ENCODE peak calls at places on chromosome 2, in four cellular contexts. T, U, Q and Z are unnamed samples.

GRCh38 chr2:205633994-205634393 is 48.3 kb upstream of the NRP2 start:
- DNase-seq in U (no peak), T (no peak), Q (peak), Z (no peak)

GRCh38 chr2:12057436-12058166 is 311.2 kb downstream of the LPIN1 start:
- DNase-seq in T (no peak), U (no peak), Q (no peak), Z (peak)

GRCh38 chr2:120961396-120961795 is 225.7 kb downstream of the GLI2 start:
- DNase-seq in U (no peak), T (no peak), Q (no peak), Z (no peak)

GRCh38 chr2:89842180-89842908 is 1150.9 kb downstream of the RPIA start:
- DNase-seq in T (no peak), Q (no peak), U (no peak), Z (peak)

GRCh38 chr2:132915812-132916211 is 245.8 kb upstream of the LYPD1 start:
- DNase-seq in U (no peak), Q (no peak), T (no peak), Z (no peak)

GRCh38 chr2:39664898-39665591 is 672 bp upstream of the TMEM178A start:
- DNase-seq in T (peak), Q (no peak), U (no peak), Z (no peak)

GRCh38 chr2:85936421-85937068 is 47.8 kb upstream of the ST3GAL5 start:
- DNase-seq in T (no peak), Q (no peak), U (no peak), Z (no peak)

GRCh38 chr2:171210864-171211431 is 50.3 kb upstream of the TLK1 start:
- DNase-seq in Q (peak), U (no peak), T (no peak), Z (no peak)

GRCh38 chr2:6865346-6866238 is at the start of gene CMPK2:
- DNase-seq in Q (peak), U (peak), T (peak), Z (peak)

GRCh38 chr2:8534386-8534728 is 147.5 kb upstream of the ID2 start:
- DNase-seq in T (no peak), Q (no peak), U (no peak), Z (no peak)

GRCh38 chr2:177325554-177325953 is 61.0 kb upstream of the NFE2L2 start:
- DNase-seq in U (peak), T (no peak), Q (peak), Z (no peak)

DNA sequence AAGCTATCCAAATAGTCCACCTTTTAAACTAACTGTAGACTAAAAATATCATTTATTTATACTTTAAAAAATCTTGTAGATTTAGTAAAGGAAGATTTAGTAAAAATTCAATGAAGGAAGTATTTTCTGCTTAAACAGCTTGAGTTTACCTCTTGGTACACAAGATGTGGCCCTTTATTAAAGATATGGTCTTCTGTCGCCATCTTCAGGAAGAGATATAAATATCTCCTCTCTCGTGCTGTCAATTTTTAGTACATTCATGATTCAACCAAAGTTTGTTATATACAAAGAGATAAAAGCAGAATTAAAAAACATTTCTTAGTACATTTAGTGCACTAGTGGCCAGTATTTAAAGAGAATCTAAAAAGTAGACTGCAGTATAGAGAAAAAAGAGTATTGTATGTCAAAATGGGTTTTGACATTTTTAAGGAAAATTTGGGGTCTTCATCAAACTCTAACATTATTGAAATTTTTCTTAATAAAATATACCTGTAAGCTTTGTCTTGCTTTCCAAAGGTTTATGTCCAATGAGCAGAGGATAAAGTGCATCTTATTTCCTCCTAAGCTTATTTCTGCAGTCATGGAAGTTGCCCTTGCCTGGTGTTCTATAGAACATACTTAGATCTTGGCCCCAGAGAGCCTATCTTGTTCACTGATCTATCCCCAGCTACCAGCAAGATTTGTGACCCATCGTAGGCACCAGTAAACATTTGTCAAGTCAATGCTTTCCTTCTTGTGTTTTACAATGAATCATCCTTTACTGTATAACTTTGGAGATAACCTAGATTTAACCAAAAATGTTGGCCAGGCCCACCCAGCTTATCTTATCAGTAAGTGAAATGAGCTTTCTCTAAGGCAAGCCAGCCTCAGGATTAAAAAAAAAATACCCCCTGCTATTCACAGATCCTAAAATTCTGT is 18.5 kb upstream of the EML6 start:
- DNase-seq in U (peak), Q (peak), T (no peak), Z (no peak)
- TF ChIP-seq CTCF in U (peak), Q (peak), T (peak), Z (peak)

GRCh38 chr2:42073739-42074138 is 25.9 kb downstream of the PKDCC start:
- DNase-seq in Q (no peak), U (no peak), T (no peak), Z (no peak)

GRCh38 chr2:42074661-42075060 is 26.8 kb downstream of the PKDCC start:
- DNase-seq in Q (no peak), T (no peak), U (no peak), Z (no peak)

GRCh38 chr2:42079737-42080287 is 32.0 kb downstream of the PKDCC start:
- DNase-seq in Q (no peak), T (no peak), U (no peak), Z (no peak)

GRCh38 chr2:42076357-42076921 is 28.6 kb downstream of the PKDCC start:
- DNase-seq in U (no peak), Q (no peak), T (no peak), Z (no peak)

GRCh38 chr2:42077343-42077742 is 29.5 kb downstream of the PKDCC start:
- DNase-seq in T (no peak), Q (no peak), U (no peak), Z (no peak)
- TF ChIP-seq CTCF in T (no peak), Q (peak), U (peak), Z (no peak)

GRCh38 chr2:186589733-186590537 is at the start of gene ITGAV:
- DNase-seq in U (peak), T (peak), Q (peak), Z (peak)
- TF ChIP-seq CTCF in U (no peak), T (no peak), Q (no peak), Z (no peak)

GRCh38 chr2:232369126-232369955 is 9.2 kb upstream of the ALPP start:
- DNase-seq in T (no peak), Q (no peak), U (no peak), Z (no peak)

GRCh38 chr2:232368311-232368731 is 10.2 kb upstream of the ALPP start:
- DNase-seq in U (peak), Q (peak), T (no peak), Z (no peak)

GRCh38 chr2:232367016-232367415 is 11.5 kb upstream of the ALPP start:
- DNase-seq in Q (no peak), U (no peak), T (no peak), Z (no peak)

GRCh38 chr2:232365621-232366321 is 12.8 kb upstream of the ALPP start:
- DNase-seq in U (peak), Q (peak), T (peak), Z (no peak)

GRCh38 chr2:232367591-232368233 is 10.8 kb upstream of the ALPP start:
- DNase-seq in Q (no peak), U (no peak), T (peak), Z (no peak)
- TF ChIP-seq CTCF in Q (peak), U (no peak), T (peak), Z (no peak)

GRCh38 chr2:27854224-27854623 is 36.0 kb downstream of the RBKS start:
- DNase-seq in T (no peak), U (no peak), Q (no peak), Z (no peak)
- TF ChIP-seq CTCF in T (no peak), U (no peak), Q (no peak), Z (no peak)

DNA sequence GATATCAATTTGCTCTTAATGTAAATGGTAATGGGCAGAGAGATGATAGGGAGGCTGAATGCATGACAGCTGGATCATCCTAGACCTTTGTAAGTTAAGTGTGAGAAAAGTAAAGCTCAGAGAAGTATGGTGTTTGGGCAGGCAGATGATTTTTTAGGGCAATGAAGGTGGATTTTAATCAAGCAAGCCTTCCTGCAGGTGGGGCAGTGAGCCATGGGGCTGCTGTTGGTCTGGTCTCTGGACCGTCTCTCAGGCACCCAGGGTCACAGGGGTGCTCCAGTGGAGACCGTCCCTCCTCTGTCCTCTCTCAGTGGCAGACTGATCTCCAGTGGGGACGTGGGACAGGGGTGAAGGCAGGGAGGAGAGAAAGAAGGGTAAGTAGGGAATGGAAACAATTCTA is 69.8 kb upstream of the STK17B start:
- DNase-seq in T (no peak), Q (no peak), U (no peak), Z (no peak)
- TF ChIP-seq CTCF in T (no peak), Q (no peak), U (no peak), Z (no peak)

GRCh38 chr2:179305125-179305524 is 40.5 kb upstream of the SESTD1 start:
- DNase-seq in U (no peak), Q (no peak), T (no peak), Z (no peak)
- TF ChIP-seq CTCF in U (no peak), Q (no peak), T (no peak), Z (no peak)

DNA sequence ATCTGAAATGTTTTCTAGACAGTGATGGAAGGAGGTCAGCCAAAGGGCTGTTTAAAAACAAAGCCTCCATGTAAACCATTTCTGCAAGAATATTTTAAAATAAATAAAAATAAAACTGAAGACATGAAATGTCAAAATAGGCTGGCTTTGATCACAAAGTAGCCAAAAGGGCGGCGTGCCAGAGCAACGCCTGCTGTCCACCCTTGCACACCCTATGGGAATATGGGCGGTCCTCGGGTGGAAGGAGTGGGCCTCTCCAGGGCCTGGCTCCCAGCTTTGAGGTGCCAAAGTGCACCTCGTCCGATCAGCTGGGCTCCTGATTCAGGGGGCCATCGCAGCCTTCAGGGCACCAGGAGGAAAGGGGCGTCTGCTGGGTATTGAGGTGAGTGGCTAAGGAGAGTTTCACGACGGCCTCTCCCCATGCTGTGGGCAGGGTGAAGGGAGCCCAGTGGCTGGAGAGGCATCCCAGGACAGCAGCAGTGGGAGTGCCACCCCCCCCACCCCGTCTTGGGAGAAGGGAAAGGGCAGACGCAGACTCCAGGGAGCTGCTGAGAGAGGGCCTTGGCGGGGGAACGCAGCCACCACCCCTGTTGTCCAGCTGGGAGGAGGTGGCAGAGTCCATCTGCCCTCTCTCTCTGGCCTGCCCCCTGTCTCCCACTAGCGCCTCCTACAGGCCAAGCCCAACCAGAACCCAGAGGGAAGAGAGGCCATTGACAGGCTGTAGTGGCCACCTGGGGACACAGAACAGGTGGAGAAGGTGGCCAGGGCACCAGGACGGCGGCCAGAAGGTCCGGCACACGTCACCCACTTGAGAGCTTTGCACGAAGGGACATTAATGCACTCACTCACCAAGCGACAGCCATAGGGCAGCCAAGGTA is 5.7 kb upstream of the ERFE start:
- DNase-seq in U (no peak), Q (no peak), T (no peak), Z (no peak)
- TF ChIP-seq CTCF in U (peak), Q (peak), T (peak), Z (no peak)

DNA sequence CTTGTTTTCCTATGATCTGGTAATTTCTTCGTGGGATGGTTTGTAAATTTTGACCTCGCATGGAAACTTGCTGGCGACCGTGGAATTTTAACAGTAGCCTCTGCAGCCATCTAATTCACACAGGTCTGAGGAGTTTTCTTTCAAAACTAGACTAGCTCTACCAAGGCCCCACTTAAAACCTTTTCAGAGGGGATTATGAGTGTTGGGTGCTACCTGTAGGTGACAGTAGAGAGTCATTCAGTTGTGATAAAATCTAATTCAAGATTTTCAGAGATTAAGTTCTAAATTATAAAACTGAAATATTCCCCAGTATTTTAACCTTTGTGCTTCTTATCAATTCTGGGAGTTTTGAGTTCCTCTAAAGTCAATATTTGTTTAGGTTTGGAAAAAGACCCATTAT is 31.0 kb downstream of the THSD7B start:
- DNase-seq in Q (no peak), U (no peak), T (no peak), Z (no peak)
- TF ChIP-seq CTCF in Q (no peak), U (no peak), T (peak), Z (no peak)

DNA sequence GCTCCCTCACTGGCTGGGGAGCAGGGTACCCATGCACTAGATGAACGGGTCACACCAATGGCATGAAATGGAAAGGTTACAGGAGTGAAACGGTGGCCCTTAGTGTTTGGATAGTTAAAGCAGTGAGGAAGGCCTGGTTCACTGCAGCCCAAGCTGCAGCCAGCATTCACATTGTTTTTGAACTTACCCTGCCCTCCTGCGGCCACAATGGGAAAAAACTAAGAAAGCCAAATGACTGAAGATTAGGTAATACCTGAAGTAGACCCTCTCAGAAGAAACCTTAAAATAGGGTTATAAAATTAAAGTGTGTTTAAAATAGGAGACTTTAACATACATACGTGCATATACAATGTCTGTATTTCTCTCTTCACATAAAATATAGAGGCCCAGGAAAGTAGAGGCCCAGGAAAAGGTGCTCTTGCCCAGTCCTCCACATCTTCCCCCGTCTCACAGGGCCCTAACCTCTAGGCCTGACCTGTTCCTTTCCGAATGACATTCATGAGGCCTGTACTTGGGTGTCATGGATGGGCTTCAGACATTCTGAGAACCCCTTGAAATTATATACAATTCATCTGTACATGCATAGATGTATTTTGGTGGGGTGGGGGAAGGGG is 33.3 kb downstream of the DOK1 start:
- DNase-seq in T (peak), Q (peak), U (peak), Z (peak)
- TF ChIP-seq CTCF in T (peak), Q (peak), U (peak), Z (peak)